ENCODE peak calls at places on chromosome 7, in eight cellular contexts. One of them, this sample, is unnamed.

GRCh38 chr7:130614449-130614848 is 54.1 kb downstream of the COPG2 start:
- DNase-seq in astrocyte: no peak
- DNase-seq in mammary epithelial cell: no peak
- DNase-seq in body of pancreas: no peak
- DNase-seq in heart right ventricle: no peak
- DNase-seq in fibroblast of lung: no peak
- DNase-seq in CD8-positive, alpha-beta T cell: no peak
- DNase-seq in IMR-90: no peak
- DNase-seq in this sample: no peak

GRCh38 chr7:157241631-157242030 is 95.2 kb upstream of the DNAJB6 start:
- DNase-seq in astrocyte: no peak
- DNase-seq in mammary epithelial cell: no peak
- DNase-seq in body of pancreas: no peak
- DNase-seq in heart right ventricle: no peak
- DNase-seq in fibroblast of lung: no peak
- DNase-seq in CD8-positive, alpha-beta T cell: no peak
- DNase-seq in IMR-90: no peak
- DNase-seq in this sample: no peak

GRCh38 chr7:76507723-76508406 is 2.5 kb upstream of the UPK3B start:
- DNase-seq in astrocyte: no peak
- DNase-seq in mammary epithelial cell: peak
- DNase-seq in body of pancreas: peak
- DNase-seq in heart right ventricle: no peak
- DNase-seq in fibroblast of lung: no peak
- DNase-seq in CD8-positive, alpha-beta T cell: no peak
- DNase-seq in IMR-90: no peak
- DNase-seq in this sample: no peak

GRCh38 chr7:41451826-41452225 is 251.1 kb downstream of the INHBA start:
- DNase-seq in astrocyte: peak
- DNase-seq in mammary epithelial cell: peak
- DNase-seq in body of pancreas: no peak
- DNase-seq in heart right ventricle: no peak
- DNase-seq in fibroblast of lung: peak
- DNase-seq in CD8-positive, alpha-beta T cell: no peak
- DNase-seq in IMR-90: peak
- DNase-seq in this sample: no peak

GRCh38 chr7:19715499-19715898 is 6.7 kb upstream of the POLR1F start:
- DNase-seq in astrocyte: no peak
- DNase-seq in mammary epithelial cell: peak
- DNase-seq in body of pancreas: no peak
- DNase-seq in heart right ventricle: no peak
- DNase-seq in fibroblast of lung: no peak
- DNase-seq in CD8-positive, alpha-beta T cell: no peak
- DNase-seq in IMR-90: no peak
- DNase-seq in this sample: no peak

GRCh38 chr7:139950881-139951525 is 111.7 kb downstream of the PARP12 start:
- DNase-seq in astrocyte: no peak
- DNase-seq in mammary epithelial cell: no peak
- DNase-seq in body of pancreas: peak
- DNase-seq in heart right ventricle: no peak
- DNase-seq in fibroblast of lung: no peak
- DNase-seq in CD8-positive, alpha-beta T cell: no peak
- DNase-seq in IMR-90: no peak
- DNase-seq in this sample: no peak

GRCh38 chr7:150806863-150807262 is 6.3 kb downstream of the TMEM176A start:
- DNase-seq in astrocyte: no peak
- DNase-seq in mammary epithelial cell: no peak
- DNase-seq in body of pancreas: no peak
- DNase-seq in heart right ventricle: no peak
- DNase-seq in fibroblast of lung: no peak
- DNase-seq in CD8-positive, alpha-beta T cell: no peak
- DNase-seq in IMR-90: no peak
- DNase-seq in this sample: no peak

GRCh38 chr7:79096361-79096805 is 357.1 kb downstream of the MAGI2 start:
- DNase-seq in astrocyte: peak
- DNase-seq in mammary epithelial cell: peak
- DNase-seq in body of pancreas: no peak
- DNase-seq in heart right ventricle: no peak
- DNase-seq in fibroblast of lung: peak
- DNase-seq in CD8-positive, alpha-beta T cell: no peak
- DNase-seq in IMR-90: peak
- DNase-seq in this sample: no peak

GRCh38 chr7:2804227-2804763 is 39.8 kb downstream of the GNA12 start:
- DNase-seq in astrocyte: no peak
- DNase-seq in mammary epithelial cell: no peak
- DNase-seq in body of pancreas: no peak
- DNase-seq in heart right ventricle: no peak
- DNase-seq in fibroblast of lung: no peak
- DNase-seq in CD8-positive, alpha-beta T cell: no peak
- DNase-seq in IMR-90: no peak
- DNase-seq in this sample: no peak

GRCh38 chr7:50467817-50468610 is 17.9 kb upstream of the FIGNL1 start:
- DNase-seq in astrocyte: peak
- DNase-seq in mammary epithelial cell: peak
- DNase-seq in body of pancreas: peak
- DNase-seq in heart right ventricle: peak
- DNase-seq in fibroblast of lung: peak
- DNase-seq in CD8-positive, alpha-beta T cell: peak
- DNase-seq in IMR-90: peak
- DNase-seq in this sample: peak

GRCh38 chr7:27171636-27172387 is 2.3 kb downstream of the HOXA10 start:
- DNase-seq in astrocyte: no peak
- DNase-seq in mammary epithelial cell: peak
- DNase-seq in body of pancreas: no peak
- DNase-seq in heart right ventricle: no peak
- DNase-seq in fibroblast of lung: no peak
- DNase-seq in CD8-positive, alpha-beta T cell: no peak
- DNase-seq in IMR-90: no peak
- DNase-seq in this sample: no peak

DNA sequence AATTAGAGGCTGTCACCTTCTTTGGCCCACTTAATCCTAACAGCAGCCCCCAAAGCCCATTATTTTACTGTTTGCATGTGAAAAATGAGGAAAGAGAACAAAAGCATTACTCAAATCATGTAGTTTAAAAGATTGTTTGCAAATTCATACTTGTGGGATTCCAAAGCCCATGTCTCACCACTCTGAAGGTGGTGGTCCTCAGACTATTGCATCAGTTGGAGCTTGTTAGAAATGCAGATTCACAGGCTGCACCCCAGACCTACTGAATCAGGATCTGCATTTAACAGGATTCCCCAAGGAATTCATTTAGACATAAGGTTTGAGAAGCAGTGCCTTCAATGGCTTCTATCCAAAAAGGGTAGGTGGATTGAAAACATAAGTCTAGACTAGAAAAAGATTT is 93.7 kb upstream of the PDE1C start:
- DNase-seq in astrocyte: peak
- DNase-seq in mammary epithelial cell: no peak
- DNase-seq in body of pancreas: no peak
- DNase-seq in heart right ventricle: no peak
- DNase-seq in fibroblast of lung: peak
- DNase-seq in CD8-positive, alpha-beta T cell: no peak
- DNase-seq in IMR-90: peak
- DNase-seq in this sample: no peak
- H3K27ac ChIP-seq in astrocyte: peak
- H3K27ac ChIP-seq in mammary epithelial cell: peak
- H3K27ac ChIP-seq in body of pancreas: peak
- H3K27ac ChIP-seq in heart right ventricle: peak
- H3K27ac ChIP-seq in fibroblast of lung: peak
- H3K27ac ChIP-seq in CD8-positive, alpha-beta T cell: no peak
- H3K27ac ChIP-seq in IMR-90: peak
- H3K27ac ChIP-seq in this sample: peak

DNA sequence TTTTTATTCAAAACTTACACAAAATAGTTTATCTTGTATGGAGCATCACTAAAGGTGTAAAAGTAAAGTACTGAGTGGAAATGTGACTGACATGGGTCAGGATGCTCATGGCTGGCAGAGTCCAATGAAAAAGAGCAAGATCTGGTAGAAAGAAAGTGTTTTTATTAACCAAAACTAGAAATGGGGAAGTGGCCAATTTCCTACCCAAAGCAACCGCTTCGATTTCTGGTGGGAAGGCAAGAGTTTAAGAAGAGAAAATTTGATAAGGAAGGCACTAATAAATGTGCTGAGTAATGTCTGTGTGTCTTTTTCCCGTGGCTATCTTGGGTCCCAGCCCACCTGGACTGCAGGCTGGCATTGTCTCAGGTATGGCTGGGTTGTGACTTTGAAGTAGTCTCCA is 277.7 kb downstream of the ANKRD7 start:
- DNase-seq in astrocyte: no peak
- DNase-seq in mammary epithelial cell: no peak
- DNase-seq in body of pancreas: no peak
- DNase-seq in heart right ventricle: no peak
- DNase-seq in fibroblast of lung: no peak
- DNase-seq in CD8-positive, alpha-beta T cell: no peak
- DNase-seq in IMR-90: no peak
- DNase-seq in this sample: no peak
- H3K4me3 ChIP-seq in astrocyte: no peak
- H3K4me3 ChIP-seq in mammary epithelial cell: no peak
- H3K4me3 ChIP-seq in body of pancreas: no peak
- H3K4me3 ChIP-seq in heart right ventricle: no peak
- H3K4me3 ChIP-seq in fibroblast of lung: no peak
- H3K4me3 ChIP-seq in CD8-positive, alpha-beta T cell: no peak
- H3K4me3 ChIP-seq in IMR-90: no peak
- H3K4me3 ChIP-seq in this sample: no peak

GRCh38 chr7:122885583-122886356 is 490 bp downstream of the CADPS2 start:
- DNase-seq in astrocyte: peak
- DNase-seq in mammary epithelial cell: peak
- DNase-seq in body of pancreas: peak
- DNase-seq in heart right ventricle: peak
- DNase-seq in fibroblast of lung: peak
- DNase-seq in CD8-positive, alpha-beta T cell: no peak
- DNase-seq in IMR-90: no peak
- DNase-seq in this sample: no peak

GRCh38 chr7:122889116-122889515 is 2.9 kb upstream of the CADPS2 start:
- DNase-seq in astrocyte: no peak
- DNase-seq in mammary epithelial cell: no peak
- DNase-seq in body of pancreas: no peak
- DNase-seq in heart right ventricle: no peak
- DNase-seq in fibroblast of lung: no peak
- DNase-seq in CD8-positive, alpha-beta T cell: no peak
- DNase-seq in IMR-90: no peak
- DNase-seq in this sample: no peak

GRCh38 chr7:122886357-122887081 is at the start of gene CADPS2:
- DNase-seq in astrocyte: peak
- DNase-seq in mammary epithelial cell: peak
- DNase-seq in body of pancreas: peak
- DNase-seq in heart right ventricle: peak
- DNase-seq in fibroblast of lung: peak
- DNase-seq in CD8-positive, alpha-beta T cell: no peak
- DNase-seq in IMR-90: peak
- DNase-seq in this sample: peak

GRCh38 chr7:122887848-122888247 is 1.6 kb upstream of the CADPS2 start:
- DNase-seq in astrocyte: no peak
- DNase-seq in mammary epithelial cell: no peak
- DNase-seq in body of pancreas: no peak
- DNase-seq in heart right ventricle: no peak
- DNase-seq in fibroblast of lung: no peak
- DNase-seq in CD8-positive, alpha-beta T cell: no peak
- DNase-seq in IMR-90: no peak
- DNase-seq in this sample: no peak

DNA sequence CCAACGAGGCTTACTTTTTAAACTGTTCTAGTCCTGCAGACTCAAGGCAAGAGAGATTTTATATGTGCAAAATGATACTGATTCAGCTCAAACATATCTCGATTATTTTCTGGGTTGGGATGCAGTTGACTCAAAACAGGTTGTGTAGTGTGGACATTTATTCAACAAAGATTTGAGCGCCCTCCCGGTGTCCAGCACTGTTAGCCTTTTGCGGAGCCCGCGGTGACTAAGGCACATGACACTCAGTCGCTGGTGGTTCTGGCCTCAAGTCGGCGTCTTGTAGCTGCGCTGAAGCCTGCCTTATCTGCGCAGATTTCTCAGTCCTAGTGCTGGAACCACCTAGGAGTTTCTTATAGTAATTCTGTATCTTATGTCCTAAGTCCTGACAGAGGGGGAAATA is 938 bp upstream of the CADPS2 start:
- DNase-seq in astrocyte: peak
- DNase-seq in mammary epithelial cell: peak
- DNase-seq in body of pancreas: peak
- DNase-seq in heart right ventricle: peak
- DNase-seq in fibroblast of lung: peak
- DNase-seq in CD8-positive, alpha-beta T cell: no peak
- DNase-seq in IMR-90: peak
- DNase-seq in this sample: no peak
- TF ChIP-seq CTCF in astrocyte: no peak
- TF ChIP-seq CTCF in mammary epithelial cell: no peak
- TF ChIP-seq CTCF in body of pancreas: peak
- TF ChIP-seq CTCF in heart right ventricle: no peak
- TF ChIP-seq CTCF in fibroblast of lung: peak
- TF ChIP-seq CTCF in CD8-positive, alpha-beta T cell: no peak
- TF ChIP-seq CTCF in IMR-90: no peak
- TF ChIP-seq CTCF in this sample: no peak

DNA sequence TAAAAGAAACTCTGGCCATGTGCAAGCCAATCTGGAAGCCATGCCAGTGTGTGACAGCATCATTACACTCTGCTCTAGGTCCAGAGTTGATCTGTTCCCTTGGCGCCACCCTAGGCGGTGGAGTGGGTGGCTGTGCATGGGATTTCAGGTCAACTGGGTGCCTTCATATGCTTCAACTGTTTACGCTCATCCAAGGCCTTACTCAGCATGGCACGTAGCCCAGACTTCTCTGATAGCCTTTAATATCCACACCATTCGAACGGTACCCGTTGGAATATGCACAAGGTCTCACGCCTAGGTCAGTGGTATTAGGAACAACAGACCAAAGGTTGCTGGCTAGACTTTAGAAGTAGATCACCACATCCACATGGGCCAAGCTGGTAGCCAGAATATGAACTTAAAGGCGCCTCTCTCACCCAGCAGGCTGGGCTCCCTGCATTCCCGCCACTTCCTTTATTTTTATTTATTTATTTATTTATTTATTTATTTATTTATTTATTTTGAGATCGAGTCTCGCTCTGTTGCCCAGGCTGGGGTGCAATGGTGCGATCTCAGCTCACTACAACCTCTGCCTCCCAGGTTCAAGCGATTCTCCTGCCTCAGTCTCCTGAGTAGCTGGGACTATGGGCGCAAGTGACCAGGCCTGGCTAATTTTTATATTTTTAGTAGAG is 18.7 kb upstream of the ACHE start:
- DNase-seq in astrocyte: no peak
- DNase-seq in mammary epithelial cell: no peak
- DNase-seq in body of pancreas: peak
- DNase-seq in heart right ventricle: no peak
- DNase-seq in fibroblast of lung: no peak
- DNase-seq in CD8-positive, alpha-beta T cell: no peak
- DNase-seq in IMR-90: no peak
- DNase-seq in this sample: no peak
- H3K27ac ChIP-seq in astrocyte: no peak
- H3K27ac ChIP-seq in mammary epithelial cell: no peak
- H3K27ac ChIP-seq in body of pancreas: peak
- H3K27ac ChIP-seq in heart right ventricle: no peak
- H3K27ac ChIP-seq in fibroblast of lung: no peak
- H3K27ac ChIP-seq in CD8-positive, alpha-beta T cell: no peak
- H3K27ac ChIP-seq in IMR-90: no peak
- H3K27ac ChIP-seq in this sample: no peak

This sample was measured in AG04450.